ENCODE peak calls at places on chromosome 7, in four cellular contexts. Y is H1, B is WTC11, I is HepG2. Z is an unnamed sample.

GRCh38 chr7:43785425-43785824 is 26.9 kb downstream of the BLVRA start:
- DNase-seq in Y (no peak), B (no peak), I (no peak), Z (no peak)

GRCh38 chr7:111238891-111239290 is 148.0 kb downstream of the LRRN3 start:
- DNase-seq in Y (no peak), B (no peak), I (no peak), Z (no peak)

GRCh38 chr7:38199154-38199553 is 21.1 kb downstream of the STARD3NL start:
- DNase-seq in Y (no peak), B (no peak), I (no peak), Z (no peak)

GRCh38 chr7:113891828-113892227 is 27.0 kb downstream of the PPP1R3A start:
- DNase-seq in Y (no peak), B (no peak), I (no peak), Z (no peak)

GRCh38 chr7:130894146-130895005 is 160.4 kb upstream of the KLF14 start:
- DNase-seq in Y (no peak), B (peak), I (peak), Z (no peak)

GRCh38 chr7:22613466-22613865 is 113.5 kb upstream of the STEAP1B start:
- DNase-seq in Y (no peak), B (no peak), I (no peak), Z (no peak)

GRCh38 chr7:101733713-101734475 is 83.5 kb upstream of the CUX1 start:
- DNase-seq in Y (peak), B (peak), I (peak), Z (no peak)

GRCh38 chr7:47417122-47417480 is 164.8 kb downstream of the TNS3 start:
- DNase-seq in Y (no peak), B (no peak), I (no peak), Z (no peak)

GRCh38 chr7:119606297-119606696 is 666.7 kb upstream of the KCND2 start:
- DNase-seq in Y (no peak), B (no peak), I (no peak), Z (no peak)

GRCh38 chr7:145534301-145534700 is 582.3 kb upstream of the CNTNAP2 start:
- DNase-seq in Y (no peak), B (no peak), I (no peak), Z (no peak)

GRCh38 chr7:151914051-151914450 is 37.1 kb upstream of the PRKAG2 start:
- DNase-seq in Y (no peak), B (no peak), I (no peak), Z (no peak)

GRCh38 chr7:41918597-41918996 is 215.7 kb upstream of the INHBA start:
- DNase-seq in Y (no peak), B (no peak), I (no peak), Z (no peak)

GRCh38 chr7:141748401-141748800 is 10.2 kb downstream of the SSBP1 start:
- DNase-seq in Y (no peak), B (no peak), I (no peak), Z (no peak)

GRCh38 chr7:50473531-50473930 is 23.4 kb upstream of the FIGNL1 start:
- DNase-seq in Y (no peak), B (no peak), I (no peak), Z (no peak)

GRCh38 chr7:99420213-99420612 is 11.4 kb downstream of the BUD31 start:
- DNase-seq in Y (no peak), B (no peak), I (no peak), Z (no peak)

GRCh38 chr7:53541467-53541866 is 506.0 kb downstream of the POM121L12 start:
- DNase-seq in Y (no peak), B (no peak), I (no peak), Z (no peak)

GRCh38 chr7:116354546-116355422 is 144.4 kb downstream of the TES start:
- DNase-seq in Y (no peak), B (no peak), I (peak), Z (no peak)

GRCh38 chr7:767580-767940 is 40.5 kb upstream of the PRKAR1B start:
- DNase-seq in Y (no peak), B (no peak), I (no peak), Z (no peak)

GRCh38 chr7:71598553-71598952 is 466.6 kb downstream of the GALNT17 start:
- DNase-seq in Y (no peak), B (no peak), I (no peak), Z (no peak)

GRCh38 chr7:16991551-16991950 is 109.8 kb upstream of the AGR3 start:
- DNase-seq in Y (no peak), B (no peak), I (peak), Z (no peak)

GRCh38 chr7:16993543-16993942 is 111.8 kb upstream of the AGR3 start:
- DNase-seq in Y (no peak), B (no peak), I (no peak), Z (no peak)

GRCh38 chr7:16986775-16987174 is 105.0 kb upstream of the AGR3 start:
- DNase-seq in Y (no peak), B (no peak), I (no peak), Z (no peak)

GRCh38 chr7:16985621-16986020 is 103.8 kb upstream of the AGR3 start:
- DNase-seq in Y (no peak), B (no peak), I (no peak), Z (no peak)

DNA sequence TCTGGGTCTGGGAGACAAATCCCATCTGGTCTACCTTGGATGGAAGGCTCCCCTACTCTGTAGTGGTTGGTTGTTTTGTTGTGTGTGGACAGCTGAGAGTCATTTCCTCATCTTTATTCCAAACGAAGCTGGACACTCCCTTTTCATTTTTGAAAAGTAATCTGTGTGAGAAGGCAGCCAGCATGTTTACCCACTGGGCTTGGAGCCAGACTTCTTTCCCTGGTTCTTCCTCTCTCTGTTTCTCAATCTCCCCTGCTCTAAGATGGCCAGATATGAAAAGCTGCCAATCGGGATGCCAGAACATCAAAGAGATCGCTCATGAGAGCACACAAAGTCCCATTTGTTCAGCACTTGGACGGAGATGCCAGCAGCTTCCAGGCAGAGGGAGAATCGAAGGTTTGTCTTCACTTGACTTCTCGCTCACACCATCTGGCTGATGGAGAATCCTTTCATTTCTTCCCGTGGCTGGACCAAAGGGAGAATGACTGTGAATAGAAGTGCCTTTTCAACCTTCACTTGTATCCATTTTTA is 108.2 kb upstream of the AGR3 start:
- DNase-seq in Y (no peak), B (no peak), I (peak), Z (no peak)
- TF ChIP-seq SP1 in Y (no peak), B (no peak), I (no peak), Z (no peak)

GRCh38 chr7:35596061-35596460 is 98.9 kb downstream of the HERPUD2 start:
- DNase-seq in Y (no peak), B (no peak), I (no peak), Z (no peak)
- TF ChIP-seq SP1 in Y (no peak), B (no peak), I (no peak), Z (no peak)

GRCh38 chr7:5997210-5997808 is 11.5 kb downstream of the PMS2 start:
- DNase-seq in Y (no peak), B (peak), I (peak), Z (peak)
- TF ChIP-seq SP1 in Y (no peak), B (no peak), I (no peak), Z (no peak)

DNA sequence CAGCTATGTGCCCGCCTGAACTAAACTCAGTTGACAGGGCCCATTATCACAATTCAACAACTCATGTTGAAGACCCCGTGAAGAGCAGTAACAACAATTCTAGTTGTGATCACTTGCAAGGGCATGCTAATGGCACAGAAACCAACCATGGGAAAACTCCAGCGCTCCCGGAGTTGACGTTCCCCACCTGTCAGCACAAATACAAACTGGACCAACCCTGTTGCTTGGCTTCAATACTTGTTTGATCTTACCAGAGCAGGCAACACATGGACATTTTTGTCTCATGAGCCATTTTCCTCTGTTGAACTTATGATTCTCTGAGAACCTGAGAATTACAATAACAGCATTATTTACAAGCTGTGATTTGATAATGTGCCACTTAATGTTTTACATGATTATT is 119.0 kb upstream of the LANCL2 start:
- DNase-seq in Y (no peak), B (no peak), I (no peak), Z (no peak)
- TF ChIP-seq SP1 in Y (no peak), B (no peak), I (no peak), Z (no peak)